ENCODE peak calls at places on chromosome 21, in ten cellular contexts. One of them, this sample, is unnamed.

GRCh38 chr21:39377444-39378050 is 28.7 kb upstream of the HMGN1 start:
- DNase-seq in AG09309: no peak
- DNase-seq in ecto neural progenitor cell: no peak
- DNase-seq in ureter: no peak
- DNase-seq in CD4-positive, CD25-positive, alpha-beta regulatory T cell: no peak
- DNase-seq in occipital lobe: no peak
- DNase-seq in HFF-Myc: no peak
- DNase-seq in PC-9: peak; percentile 60
- DNase-seq in WTC11: no peak
- DNase-seq in CD4-positive, alpha-beta memory T cell: no peak
- DNase-seq in this sample: no peak

GRCh38 chr21:42370894-42371654 is 4.7 kb upstream of the TFF1 start:
- DNase-seq in AG09309: no peak
- DNase-seq in ecto neural progenitor cell: no peak
- DNase-seq in ureter: no peak
- DNase-seq in CD4-positive, CD25-positive, alpha-beta regulatory T cell: no peak
- DNase-seq in occipital lobe: no peak
- DNase-seq in HFF-Myc: no peak
- DNase-seq in PC-9: no peak
- DNase-seq in WTC11: no peak
- DNase-seq in CD4-positive, alpha-beta memory T cell: no peak
- DNase-seq in this sample: no peak

GRCh38 chr21:16037386-16037785 is 307.6 kb downstream of the USP25 start:
- DNase-seq in AG09309: no peak
- DNase-seq in ecto neural progenitor cell: no peak
- DNase-seq in ureter: no peak
- DNase-seq in CD4-positive, CD25-positive, alpha-beta regulatory T cell: no peak
- DNase-seq in occipital lobe: no peak
- DNase-seq in HFF-Myc: no peak
- DNase-seq in PC-9: no peak
- DNase-seq in WTC11: no peak
- DNase-seq in CD4-positive, alpha-beta memory T cell: no peak
- DNase-seq in this sample: no peak

GRCh38 chr21:15732290-15732995 is 2.7 kb downstream of the USP25 start:
- DNase-seq in AG09309: no peak
- DNase-seq in ecto neural progenitor cell: no peak
- DNase-seq in ureter: no peak
- DNase-seq in CD4-positive, CD25-positive, alpha-beta regulatory T cell: peak; percentile 76
- DNase-seq in occipital lobe: no peak
- DNase-seq in HFF-Myc: no peak
- DNase-seq in PC-9: peak; percentile 72
- DNase-seq in WTC11: no peak
- DNase-seq in CD4-positive, alpha-beta memory T cell: peak; percentile 55
- DNase-seq in this sample: peak; percentile 72

GRCh38 chr21:39189857-39190604 is 6.8 kb upstream of the PSMG1 start:
- DNase-seq in AG09309: no peak
- DNase-seq in ecto neural progenitor cell: no peak
- DNase-seq in ureter: no peak
- DNase-seq in CD4-positive, CD25-positive, alpha-beta regulatory T cell: no peak
- DNase-seq in occipital lobe: no peak
- DNase-seq in HFF-Myc: no peak
- DNase-seq in PC-9: no peak
- DNase-seq in WTC11: no peak
- DNase-seq in CD4-positive, alpha-beta memory T cell: no peak
- DNase-seq in this sample: no peak

GRCh38 chr21:21714396-21714795 is 716.2 kb downstream of the NCAM2 start:
- DNase-seq in AG09309: no peak
- DNase-seq in ecto neural progenitor cell: no peak
- DNase-seq in ureter: no peak
- DNase-seq in CD4-positive, CD25-positive, alpha-beta regulatory T cell: no peak
- DNase-seq in occipital lobe: no peak
- DNase-seq in HFF-Myc: peak; percentile 30
- DNase-seq in PC-9: no peak
- DNase-seq in WTC11: no peak
- DNase-seq in CD4-positive, alpha-beta memory T cell: no peak
- DNase-seq in this sample: no peak

GRCh38 chr21:19810779-19811178 is 1187.4 kb upstream of the NCAM2 start:
- DNase-seq in AG09309: no peak
- DNase-seq in ecto neural progenitor cell: no peak
- DNase-seq in ureter: no peak
- DNase-seq in CD4-positive, CD25-positive, alpha-beta regulatory T cell: no peak
- DNase-seq in occipital lobe: no peak
- DNase-seq in HFF-Myc: no peak
- DNase-seq in PC-9: no peak
- DNase-seq in WTC11: no peak
- DNase-seq in CD4-positive, alpha-beta memory T cell: no peak
- DNase-seq in this sample: no peak

GRCh38 chr21:44907966-44908364 is 12.7 kb downstream of the ITGB2 start:
- DNase-seq in AG09309: no peak
- DNase-seq in ecto neural progenitor cell: no peak
- DNase-seq in ureter: no peak
- DNase-seq in CD4-positive, CD25-positive, alpha-beta regulatory T cell: no peak
- DNase-seq in occipital lobe: no peak
- DNase-seq in HFF-Myc: no peak
- DNase-seq in PC-9: no peak
- DNase-seq in WTC11: no peak
- DNase-seq in CD4-positive, alpha-beta memory T cell: no peak
- DNase-seq in this sample: no peak

GRCh38 chr21:32306021-32306780 is 7.5 kb downstream of the MRAP start:
- DNase-seq in AG09309: no peak
- DNase-seq in ecto neural progenitor cell: peak; percentile 89
- DNase-seq in ureter: no peak
- DNase-seq in CD4-positive, CD25-positive, alpha-beta regulatory T cell: no peak
- DNase-seq in occipital lobe: peak; percentile 58
- DNase-seq in HFF-Myc: no peak
- DNase-seq in PC-9: no peak
- DNase-seq in WTC11: peak; percentile 91
- DNase-seq in CD4-positive, alpha-beta memory T cell: no peak
- DNase-seq in this sample: no peak

GRCh38 chr21:45482899-45483821 is 59.1 kb downstream of the SLC19A1 start:
- DNase-seq in AG09309: no peak
- DNase-seq in ecto neural progenitor cell: no peak
- DNase-seq in ureter: no peak
- DNase-seq in CD4-positive, CD25-positive, alpha-beta regulatory T cell: peak; percentile 39
- DNase-seq in occipital lobe: no peak
- DNase-seq in HFF-Myc: no peak
- DNase-seq in PC-9: no peak
- DNase-seq in WTC11: no peak
- DNase-seq in CD4-positive, alpha-beta memory T cell: no peak
- DNase-seq in this sample: peak; percentile 31

GRCh38 chr21:39061766-39062165 is 121.5 kb downstream of the PSMG1 start:
- DNase-seq in AG09309: no peak
- DNase-seq in ecto neural progenitor cell: no peak
- DNase-seq in ureter: no peak
- DNase-seq in CD4-positive, CD25-positive, alpha-beta regulatory T cell: no peak
- DNase-seq in occipital lobe: no peak
- DNase-seq in HFF-Myc: no peak
- DNase-seq in PC-9: no peak
- DNase-seq in WTC11: no peak
- DNase-seq in CD4-positive, alpha-beta memory T cell: no peak
- DNase-seq in this sample: no peak

GRCh38 chr21:35086357-35086756 is 37.3 kb upstream of the RUNX1 start:
- DNase-seq in AG09309: no peak
- DNase-seq in ecto neural progenitor cell: no peak
- DNase-seq in ureter: no peak
- DNase-seq in CD4-positive, CD25-positive, alpha-beta regulatory T cell: no peak
- DNase-seq in occipital lobe: no peak
- DNase-seq in HFF-Myc: no peak
- DNase-seq in PC-9: no peak
- DNase-seq in WTC11: no peak
- DNase-seq in CD4-positive, alpha-beta memory T cell: no peak
- DNase-seq in this sample: no peak

GRCh38 chr21:16978309-16978895 is 534.4 kb upstream of the CXADR start:
- DNase-seq in AG09309: no peak
- DNase-seq in ecto neural progenitor cell: no peak
- DNase-seq in ureter: no peak
- DNase-seq in CD4-positive, CD25-positive, alpha-beta regulatory T cell: no peak
- DNase-seq in occipital lobe: no peak
- DNase-seq in HFF-Myc: no peak
- DNase-seq in PC-9: no peak
- DNase-seq in WTC11: no peak
- DNase-seq in CD4-positive, alpha-beta memory T cell: no peak
- DNase-seq in this sample: no peak

GRCh38 chr21:26060335-26061115 is 110.0 kb downstream of the APP start:
- DNase-seq in AG09309: no peak
- DNase-seq in ecto neural progenitor cell: no peak
- DNase-seq in ureter: no peak
- DNase-seq in CD4-positive, CD25-positive, alpha-beta regulatory T cell: no peak
- DNase-seq in occipital lobe: no peak
- DNase-seq in HFF-Myc: no peak
- DNase-seq in PC-9: no peak
- DNase-seq in WTC11: no peak
- DNase-seq in CD4-positive, alpha-beta memory T cell: no peak
- DNase-seq in this sample: no peak